ENCODE peak calls at places on chromosomes 5 and 9, in five cellular contexts. Y is AG04450, L is aorta, C is fibroblast of lung, F is HFF-Myc. V is an unnamed sample.
A peak's percentile ranks its signal among the peaks of the same experiment; 100 is the strongest.

GRCh38 chr5:14824490-14824889 is 47.1 kb downstream of the ANKH start:
- DNase-seq in Y (no peak), L (no peak), C (no peak), F (no peak), V (no peak)

GRCh38 chr5:93819666-93820065 is 78.3 kb upstream of the POU5F2 start:
- DNase-seq in L (no peak), F (no peak), C (no peak), Y (no peak), V (no peak)

GRCh38 chr9:137569609-137570203 is 9.0 kb downstream of the DPH7 start:
- DNase-seq in C (no peak), Y (no peak), L (no peak), F (no peak), V (no peak)

GRCh38 chr5:128135286-128135685 is 51.7 kb downstream of the SLC12A2 start:
- DNase-seq in L (no peak), C (no peak), Y (no peak), F (peak; percentile 32), V (no peak)

GRCh38 chr9:21873540-21874221 is 71.2 kb downstream of the MTAP start:
- DNase-seq in C (peak; percentile 88), L (no peak), F (no peak), Y (no peak), V (no peak)

GRCh38 chr5:120655828-120656435 is 191.8 kb downstream of the PRR16 start:
- DNase-seq in C (peak; percentile 17), F (no peak), Y (no peak), L (no peak), V (no peak)

GRCh38 chr5:151793358-151793757 is 21.6 kb downstream of the G3BP1 start:
- DNase-seq in C (no peak), L (no peak), Y (no peak), F (no peak), V (no peak)

GRCh38 chr5:136098171-136098570 is 34.5 kb upstream of the SMAD5 start:
- DNase-seq in F (no peak), C (no peak), L (no peak), Y (no peak), V (no peak)

GRCh38 chr9:2028888-2029287 is 13.7 kb downstream of the SMARCA2 start:
- DNase-seq in F (no peak), L (peak; percentile 30), C (no peak), Y (no peak), V (no peak)

GRCh38 chr5:180067986-180068385 is 3.6 kb downstream of the RNF130 start:
- DNase-seq in L (no peak), C (no peak), Y (no peak), F (no peak), V (no peak)

GRCh38 chr9:88680505-88681160 is 145.7 kb downstream of the NXNL2 start:
- DNase-seq in F (no peak), C (peak; percentile 54), Y (no peak), L (no peak), V (no peak)

GRCh38 chr9:99451121-99451606 is 229.1 kb downstream of the SEC61B start:
- DNase-seq in F (no peak), C (peak; percentile 33), L (no peak), Y (no peak), V (no peak)

GRCh38 chr9:7907636-7908195 is 108.1 kb upstream of the DMAC1 start:
- DNase-seq in L (no peak), F (no peak), C (peak; percentile 20), Y (no peak), V (no peak)

GRCh38 chr9:111603041-111603440 is 3.6 kb upstream of the PTGR1 start:
- DNase-seq in C (no peak), F (no peak), L (no peak), Y (no peak), V (no peak)

GRCh38 chr5:180209137-180209581 is at the start of gene RASGEF1C:
- DNase-seq in L (peak; percentile 63), C (peak; percentile 48), Y (peak; percentile 3), F (no peak), V (no peak)

GRCh38 chr9:2722715-2723114 is 5.4 kb downstream of the KCNV2 start:
- DNase-seq in L (no peak), Y (no peak), C (peak; percentile 78), F (peak; percentile 29), V (peak; percentile 64)

GRCh38 chr9:130768265-130768664 is 66.8 kb upstream of the ABL1 start:
- DNase-seq in C (no peak), Y (no peak), F (no peak), L (peak; percentile 69), V (no peak)

GRCh38 chr5:137352095-137352494 is 147.0 kb downstream of the SPOCK1 start:
- DNase-seq in Y (no peak), F (no peak), C (no peak), L (no peak), V (no peak)

GRCh38 chr5:76180817-76181805 is 97.9 kb downstream of the SV2C start:
- DNase-seq in F (no peak), C (no peak), L (no peak), Y (no peak), V (no peak)

GRCh38 chr9:85702881-85703280 is 38.9 kb downstream of the AGTPBP1 start:
- DNase-seq in Y (no peak), L (no peak), C (no peak), F (no peak), V (no peak)

GRCh38 chr5:92401492-92401891 is 1018.4 kb upstream of the ARRDC3 start:
- DNase-seq in Y (no peak), L (no peak), F (no peak), C (peak; percentile 76), V (no peak)

GRCh38 chr5:16600397-16600796 is 16.4 kb downstream of the RETREG1 start:
- DNase-seq in Y (no peak), C (peak; percentile 14), L (peak; percentile 73), F (no peak), V (no peak)

GRCh38 chr5:26622947-26623346 is 415.4 kb downstream of the CDH9 start:
- DNase-seq in F (no peak), C (no peak), Y (no peak), L (no peak), V (no peak)

GRCh38 chr9:33030285-33030684 is 5.2 kb downstream of the DNAJA1 start:
- DNase-seq in L (no peak), F (no peak), Y (no peak), C (no peak), V (no peak)

GRCh38 chr5:143594913-143595818 is 191.7 kb upstream of the NR3C1 start:
- DNase-seq in L (no peak), F (no peak), C (peak; percentile 37), Y (no peak), V (no peak)

GRCh38 chr5:109404428-109404960 is 5.3 kb downstream of the PJA2 start:
- DNase-seq in Y (no peak), C (no peak), L (no peak), F (no peak), V (no peak)

GRCh38 chr9:71763752-71764332 is 4.5 kb downstream of the CEMIP2 start:
- DNase-seq in L (no peak), C (peak; percentile 65), Y (no peak), F (no peak), V (peak; percentile 63)

GRCh38 chr5:34625246-34625645 is 30.9 kb upstream of the RAI14 start:
- DNase-seq in C (peak; percentile 32), F (no peak), L (no peak), Y (no peak), V (no peak)

GRCh38 chr9:4339357-4339756 is 39.5 kb upstream of the GLIS3 start:
- DNase-seq in L (peak; percentile 84), Y (peak; percentile 58), F (peak; percentile 56), C (peak; percentile 76), V (peak; percentile 63)

GRCh38 chr9:31027678-31028077 is 1356.8 kb upstream of the ACO1 start:
- DNase-seq in Y (no peak), L (no peak), F (no peak), C (no peak), V (no peak)

GRCh38 chr9:38360880-38361836 is 31.3 kb upstream of the ALDH1B1 start:
- DNase-seq in L (no peak), F (no peak), C (peak; percentile 28), Y (no peak), V (no peak)

GRCh38 chr9:77486463-77486862 is 161.7 kb downstream of the GNA14 start:
- DNase-seq in F (no peak), Y (no peak), C (no peak), L (no peak), V (no peak)

GRCh38 chr5:51860532-51861018 is 477.3 kb downstream of the ISL1 start:
- DNase-seq in L (no peak), C (peak; percentile 1), F (no peak), Y (no peak), V (no peak)

GRCh38 chr5:61578858-61579503 is 246.9 kb downstream of the ZSWIM6 start:
- DNase-seq in Y (no peak), F (no peak), C (peak; percentile 32), L (no peak), V (no peak)

GRCh38 chr9:128103589-128103962 is 24.0 kb downstream of the PTGES2 start:
- DNase-seq in Y (no peak), C (no peak), F (no peak), L (no peak), V (no peak)

GRCh38 chr5:176747670-176748072 is 62.7 kb upstream of the UNC5A start:
- DNase-seq in F (no peak), Y (no peak), C (no peak), L (no peak), V (no peak)

DNA sequence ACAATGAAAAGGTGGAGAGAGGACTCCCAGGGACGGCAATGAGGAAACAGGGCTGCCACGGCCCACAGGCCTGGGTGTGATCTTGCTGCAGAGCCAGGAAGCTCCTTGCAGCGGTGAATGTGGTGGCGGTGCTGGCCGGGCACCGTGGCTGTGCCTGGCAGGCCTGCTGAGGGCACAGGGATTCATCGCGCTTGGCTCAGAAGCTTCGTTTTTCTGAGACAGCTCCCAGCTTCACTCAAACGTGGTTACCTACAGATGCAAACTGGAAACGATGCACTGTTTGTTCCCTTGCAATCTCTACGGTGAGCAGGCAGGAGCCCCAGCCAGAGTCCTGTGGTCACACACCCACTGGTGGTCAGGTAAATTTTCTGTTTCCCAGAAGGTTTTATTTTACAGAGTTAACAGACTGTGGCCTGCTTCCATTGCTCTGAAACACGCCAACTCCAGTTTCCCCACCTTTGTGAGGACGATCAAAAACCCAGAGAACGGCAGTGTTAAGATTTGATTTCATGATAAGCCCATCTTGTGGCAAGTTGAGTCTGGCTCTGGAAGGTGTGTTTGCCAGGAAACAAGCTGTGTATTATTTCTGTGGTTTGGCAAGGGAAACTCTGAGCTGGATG is 183.9 kb downstream of the AUH start:
- DNase-seq in Y (no peak), L (no peak), F (no peak), C (peak; percentile 85), V (no peak)
- H3K4me3 ChIP-seq in Y (no peak overlapping the region), L (no peak overlapping the region), F (no peak overlapping the region), C (no peak overlapping the region), V (no peak overlapping the region)

DNA sequence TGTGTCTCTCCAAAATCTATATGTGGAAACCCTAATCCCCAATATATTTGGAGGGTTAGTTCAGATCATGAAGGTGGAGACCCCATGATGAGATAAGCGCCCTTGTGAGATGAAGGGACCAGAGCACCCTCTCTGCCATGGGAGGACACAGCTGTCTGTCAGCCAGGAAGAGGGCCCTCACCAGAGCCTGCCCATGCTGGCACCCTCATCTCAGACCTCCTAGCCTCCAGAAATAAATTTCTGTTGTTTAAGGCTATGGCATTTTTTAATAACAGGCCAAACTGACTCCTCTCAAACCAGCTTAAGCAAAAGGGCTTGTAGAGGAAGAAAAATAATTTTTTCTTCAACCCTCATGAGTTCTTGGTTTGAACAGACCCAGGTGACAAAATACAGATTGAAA is 79.2 kb upstream of the MAMDC2 start:
- DNase-seq in C (no peak), L (no peak), F (no peak), Y (no peak), V (no peak)
- H3K4me3 ChIP-seq in C (no peak overlapping the region), L (no peak overlapping the region), F (no peak overlapping the region), Y (no peak overlapping the region), V (no peak overlapping the region)

GRCh38 chr9:109469646-109470358 is 28.3 kb downstream of the PTPN3 start:
- DNase-seq in C (peak; percentile 74), Y (peak; percentile 47), F (peak; percentile 45), L (peak; percentile 76), V (peak; percentile 52)
- H3K4me3 ChIP-seq in C (no peak overlapping the region), Y (no peak overlapping the region), F (no peak overlapping the region), L (no peak overlapping the region), V (no peak overlapping the region)

GRCh38 chr5:138445547-138446271 is 6.9 kb downstream of the REEP2 start:
- DNase-seq in F (no peak), L (no peak), Y (no peak), C (no peak), V (no peak)
- H3K4me3 ChIP-seq in F (no peak overlapping the region), L (no peak overlapping the region), Y (no peak overlapping the region), C (no peak overlapping the region), V (no peak overlapping the region)